ENCODE peak calls at places on chromosomes 16 and 17, in five cellular contexts. One of them, this sample, is unnamed. For H3K27me3, H3K36me3 and H3K9me3, the result is how much of the 10 kb centered on the place peaks cover.

GRCh38 chr17:79658811-79659207 is 48.0 kb upstream of the RBFOX3 start:
- DNase-seq in heart left ventricle: no peak
- DNase-seq in MM.1S: no peak
- DNase-seq in effector memory CD4-positive, alpha-beta T cell: no peak
- DNase-seq in fibroblast of lung: peak
- DNase-seq in this sample: no peak

GRCh38 chr16:57016831-57017230 is 27.5 kb downstream of the NLRC5 start:
- DNase-seq in heart left ventricle: no peak
- DNase-seq in MM.1S: no peak
- DNase-seq in effector memory CD4-positive, alpha-beta T cell: no peak
- DNase-seq in fibroblast of lung: no peak
- DNase-seq in this sample: no peak

GRCh38 chr16:75271441-75272096 is 20.1 kb upstream of the BCAR1 start:
- DNase-seq in heart left ventricle: no peak
- DNase-seq in MM.1S: no peak
- DNase-seq in effector memory CD4-positive, alpha-beta T cell: no peak
- DNase-seq in fibroblast of lung: no peak
- DNase-seq in this sample: no peak

GRCh38 chr17:70961341-70961740 is 792.0 kb downstream of the KCNJ2 start:
- DNase-seq in heart left ventricle: no peak
- DNase-seq in MM.1S: no peak
- DNase-seq in effector memory CD4-positive, alpha-beta T cell: no peak
- DNase-seq in fibroblast of lung: no peak
- DNase-seq in this sample: peak

GRCh38 chr16:57537194-57537505 is 779 bp upstream of the CCDC102A start:
- DNase-seq in heart left ventricle: no peak
- DNase-seq in MM.1S: no peak
- DNase-seq in effector memory CD4-positive, alpha-beta T cell: no peak
- DNase-seq in fibroblast of lung: peak
- DNase-seq in this sample: no peak

GRCh38 chr16:20675488-20676267 is 21.8 kb downstream of the ACSM1 start:
- DNase-seq in heart left ventricle: no peak
- DNase-seq in MM.1S: no peak
- DNase-seq in effector memory CD4-positive, alpha-beta T cell: no peak
- DNase-seq in fibroblast of lung: no peak
- DNase-seq in this sample: no peak

GRCh38 chr16:50271148-50272041 is 5.0 kb downstream of the ADCY7 start:
- DNase-seq in heart left ventricle: no peak
- DNase-seq in MM.1S: no peak
- DNase-seq in effector memory CD4-positive, alpha-beta T cell: no peak
- DNase-seq in fibroblast of lung: no peak
- DNase-seq in this sample: no peak

GRCh38 chr17:44766409-44767038 is 7.7 kb downstream of the ADAM11 start:
- DNase-seq in heart left ventricle: peak
- DNase-seq in MM.1S: no peak
- DNase-seq in effector memory CD4-positive, alpha-beta T cell: no peak
- DNase-seq in fibroblast of lung: no peak
- DNase-seq in this sample: peak

GRCh38 chr16:89564476-89565255 is 4.2 kb downstream of the RPL13 start:
- DNase-seq in heart left ventricle: no peak
- DNase-seq in MM.1S: no peak
- DNase-seq in effector memory CD4-positive, alpha-beta T cell: no peak
- DNase-seq in fibroblast of lung: no peak
- DNase-seq in this sample: no peak

GRCh38 chr17:38567350-38567749 is 38.4 kb downstream of the SRCIN1 start:
- DNase-seq in heart left ventricle: no peak
- DNase-seq in MM.1S: no peak
- DNase-seq in effector memory CD4-positive, alpha-beta T cell: no peak
- DNase-seq in fibroblast of lung: no peak
- DNase-seq in this sample: no peak

GRCh38 chr17:8041980-8042379 is 3.1 kb downstream of the ALOX15B start:
- DNase-seq in heart left ventricle: no peak
- DNase-seq in MM.1S: no peak
- DNase-seq in effector memory CD4-positive, alpha-beta T cell: no peak
- DNase-seq in fibroblast of lung: no peak
- DNase-seq in this sample: no peak

GRCh38 chr16:68300736-68301459 is 9.8 kb downstream of the SLC7A6OS start:
- DNase-seq in heart left ventricle: no peak
- DNase-seq in MM.1S: no peak
- DNase-seq in effector memory CD4-positive, alpha-beta T cell: no peak
- DNase-seq in fibroblast of lung: no peak
- DNase-seq in this sample: no peak

GRCh38 chr17:74433421-74434121 is 1.7 kb downstream of the GPRC5C start:
- DNase-seq in heart left ventricle: no peak
- DNase-seq in MM.1S: no peak
- DNase-seq in effector memory CD4-positive, alpha-beta T cell: no peak
- DNase-seq in fibroblast of lung: no peak
- DNase-seq in this sample: no peak

GRCh38 chr17:80633197-80633596 is 88.6 kb downstream of the RPTOR start:
- DNase-seq in heart left ventricle: no peak
- DNase-seq in MM.1S: no peak
- DNase-seq in effector memory CD4-positive, alpha-beta T cell: no peak
- DNase-seq in fibroblast of lung: no peak
- DNase-seq in this sample: no peak

GRCh38 chr16:30958164-30959083 is 870 bp downstream of the SETD1A start:
- DNase-seq in heart left ventricle: peak
- DNase-seq in MM.1S: peak
- DNase-seq in effector memory CD4-positive, alpha-beta T cell: no peak
- DNase-seq in fibroblast of lung: peak
- DNase-seq in this sample: peak

GRCh38 chr16:75420987-75421819 is 12.1 kb downstream of the CFDP1 start:
- DNase-seq in heart left ventricle: peak
- DNase-seq in MM.1S: no peak
- DNase-seq in effector memory CD4-positive, alpha-beta T cell: no peak
- DNase-seq in fibroblast of lung: peak
- DNase-seq in this sample: no peak

GRCh38 chr16:11796227-11797165 is 562 bp downstream of the ZC3H7A start:
- DNase-seq in heart left ventricle: peak
- DNase-seq in MM.1S: peak
- DNase-seq in effector memory CD4-positive, alpha-beta T cell: peak
- DNase-seq in fibroblast of lung: peak
- DNase-seq in this sample: peak

GRCh38 chr16:69311533-69312388 is 611 bp downstream of the VPS4A start:
- DNase-seq in heart left ventricle: no peak
- DNase-seq in MM.1S: peak
- DNase-seq in effector memory CD4-positive, alpha-beta T cell: peak
- DNase-seq in fibroblast of lung: peak
- DNase-seq in this sample: peak

GRCh38 chr17:17165666-17166308 is 40.3 kb downstream of the PLD6 start:
- DNase-seq in heart left ventricle: no peak
- DNase-seq in MM.1S: no peak
- DNase-seq in effector memory CD4-positive, alpha-beta T cell: no peak
- DNase-seq in fibroblast of lung: no peak
- DNase-seq in this sample: no peak

GRCh38 chr16:15607700-15608396 is 35.1 kb downstream of the MARF1 start:
- DNase-seq in heart left ventricle: peak
- DNase-seq in MM.1S: no peak
- DNase-seq in effector memory CD4-positive, alpha-beta T cell: no peak
- DNase-seq in fibroblast of lung: peak
- DNase-seq in this sample: peak

DNA sequence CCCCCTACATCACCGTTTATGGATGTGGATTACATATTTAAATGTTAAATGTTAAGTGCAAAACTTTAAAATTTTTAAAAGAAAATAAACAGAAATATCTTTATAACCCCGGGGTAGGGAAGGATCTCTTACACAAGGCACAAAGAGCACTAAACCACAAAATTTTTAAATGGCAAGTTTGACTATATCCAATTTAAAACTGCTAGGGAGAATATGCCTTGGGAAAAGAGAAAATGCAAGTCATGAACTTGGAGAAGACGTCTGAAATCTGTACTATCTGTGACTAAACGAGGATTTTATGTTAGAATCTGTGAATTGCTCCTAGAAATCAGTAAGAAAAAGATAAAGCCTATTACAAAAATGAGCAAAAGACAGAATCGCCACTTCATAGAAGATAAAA is 28.7 kb upstream of the SLFN13 start:
- DNase-seq in heart left ventricle: no peak
- DNase-seq in MM.1S: no peak
- DNase-seq in effector memory CD4-positive, alpha-beta T cell: no peak
- DNase-seq in fibroblast of lung: no peak
- DNase-seq in this sample: no peak
- H3K27me3 ChIP-seq in heart left ventricle: under half
- H3K27me3 ChIP-seq in MM.1S: under half
- H3K27me3 ChIP-seq in effector memory CD4-positive, alpha-beta T cell: under half
- H3K27me3 ChIP-seq in fibroblast of lung: under half
- H3K27me3 ChIP-seq in this sample: under half

DNA sequence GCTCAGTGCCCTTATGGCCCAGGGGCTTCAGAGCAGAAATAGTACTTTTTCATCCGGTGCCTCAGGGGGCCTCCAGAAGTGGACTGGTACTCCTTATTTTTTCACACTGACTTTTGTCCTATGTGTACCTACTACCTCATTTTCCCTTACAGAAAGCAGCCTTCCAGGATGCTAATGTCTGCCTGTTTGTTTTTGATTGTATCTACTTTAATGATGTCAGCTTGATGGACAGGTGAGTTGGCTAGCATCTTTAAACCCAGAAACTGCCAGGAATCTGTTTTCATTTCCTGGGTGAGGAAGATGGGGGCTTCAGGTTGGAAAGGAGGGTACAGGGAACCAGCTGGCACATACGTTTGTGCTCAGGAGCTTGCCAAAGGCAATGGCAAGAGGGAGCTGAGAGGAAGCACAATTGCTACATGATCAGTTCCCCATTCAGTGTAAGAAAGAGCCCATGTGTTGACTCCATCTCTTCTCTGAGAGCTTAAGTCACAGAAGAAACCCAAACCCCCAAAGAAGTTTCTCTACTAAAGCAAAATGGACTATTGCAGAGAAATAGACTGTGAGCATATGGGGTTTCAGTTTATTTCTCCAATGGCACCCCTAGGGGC is 16.2 kb downstream of the LIG3 start:
- DNase-seq in heart left ventricle: no peak
- DNase-seq in MM.1S: no peak
- DNase-seq in effector memory CD4-positive, alpha-beta T cell: no peak
- DNase-seq in fibroblast of lung: no peak
- DNase-seq in this sample: no peak
- H3K36me3 ChIP-seq in heart left ventricle: under half
- H3K36me3 ChIP-seq in MM.1S: under half
- H3K36me3 ChIP-seq in effector memory CD4-positive, alpha-beta T cell: under half
- H3K36me3 ChIP-seq in fibroblast of lung: under half
- H3K36me3 ChIP-seq in this sample: half or more

DNA sequence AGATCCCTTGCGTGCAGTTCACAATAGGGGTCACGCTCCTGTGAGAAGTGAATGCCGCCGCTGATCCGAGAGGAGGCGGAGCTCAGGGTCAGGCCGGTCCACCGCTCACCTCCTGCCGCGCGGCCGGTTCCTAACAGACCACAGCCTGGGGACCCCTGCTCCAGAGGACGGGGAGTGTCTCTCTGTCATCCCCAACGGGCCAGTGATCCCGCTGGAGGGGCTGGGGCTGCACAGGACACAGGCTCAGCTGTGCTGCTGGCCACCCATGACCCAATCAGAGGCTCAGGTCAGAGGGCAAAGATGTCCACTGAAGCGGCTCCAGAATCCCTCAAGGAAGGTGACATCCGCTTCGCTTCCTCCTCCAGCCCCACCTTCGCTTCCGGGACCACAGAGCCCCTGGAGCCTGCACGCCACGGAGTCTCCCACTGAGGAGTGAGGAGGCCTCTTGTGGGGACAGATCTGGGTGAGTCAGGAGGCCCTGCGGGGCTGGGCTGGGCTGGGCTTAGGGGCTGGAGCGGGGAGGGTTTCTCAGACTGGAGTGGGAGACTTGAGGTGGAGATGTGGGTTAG is 115.4 kb downstream of the METRNL start:
- DNase-seq in heart left ventricle: peak
- DNase-seq in MM.1S: no peak
- DNase-seq in effector memory CD4-positive, alpha-beta T cell: no peak
- DNase-seq in fibroblast of lung: no peak
- DNase-seq in this sample: peak
- H3K9me3 ChIP-seq in heart left ventricle: under half
- H3K9me3 ChIP-seq in MM.1S: under half
- H3K9me3 ChIP-seq in effector memory CD4-positive, alpha-beta T cell: under half
- H3K9me3 ChIP-seq in fibroblast of lung: under half
- H3K9me3 ChIP-seq in this sample: under half

GRCh38 chr16:47732806-47733150 is 271.6 kb downstream of the PHKB start:
- DNase-seq in heart left ventricle: no peak
- DNase-seq in MM.1S: no peak
- DNase-seq in effector memory CD4-positive, alpha-beta T cell: no peak
- DNase-seq in fibroblast of lung: peak
- DNase-seq in this sample: peak
- H3K27me3 ChIP-seq in heart left ventricle: under half
- H3K27me3 ChIP-seq in MM.1S: under half
- H3K27me3 ChIP-seq in effector memory CD4-positive, alpha-beta T cell: under half
- H3K27me3 ChIP-seq in fibroblast of lung: under half
- H3K27me3 ChIP-seq in this sample: under half

GRCh38 chr16:84765606-84766580 is 53.9 kb upstream of the CRISPLD2 start:
- DNase-seq in heart left ventricle: no peak
- DNase-seq in MM.1S: no peak
- DNase-seq in effector memory CD4-positive, alpha-beta T cell: no peak
- DNase-seq in fibroblast of lung: no peak
- DNase-seq in this sample: no peak

GRCh38 chr16:84761448-84762368 is 58.1 kb upstream of the CRISPLD2 start:
- DNase-seq in heart left ventricle: no peak
- DNase-seq in MM.1S: no peak
- DNase-seq in effector memory CD4-positive, alpha-beta T cell: no peak
- DNase-seq in fibroblast of lung: peak
- DNase-seq in this sample: no peak

GRCh38 chr16:84764970-84765369 is 54.8 kb upstream of the CRISPLD2 start:
- DNase-seq in heart left ventricle: no peak
- DNase-seq in MM.1S: no peak
- DNase-seq in effector memory CD4-positive, alpha-beta T cell: no peak
- DNase-seq in fibroblast of lung: peak
- DNase-seq in this sample: no peak

GRCh38 chr16:84763629-84764028 is 56.2 kb upstream of the CRISPLD2 start:
- DNase-seq in heart left ventricle: no peak
- DNase-seq in MM.1S: no peak
- DNase-seq in effector memory CD4-positive, alpha-beta T cell: no peak
- DNase-seq in fibroblast of lung: no peak
- DNase-seq in this sample: no peak

DNA sequence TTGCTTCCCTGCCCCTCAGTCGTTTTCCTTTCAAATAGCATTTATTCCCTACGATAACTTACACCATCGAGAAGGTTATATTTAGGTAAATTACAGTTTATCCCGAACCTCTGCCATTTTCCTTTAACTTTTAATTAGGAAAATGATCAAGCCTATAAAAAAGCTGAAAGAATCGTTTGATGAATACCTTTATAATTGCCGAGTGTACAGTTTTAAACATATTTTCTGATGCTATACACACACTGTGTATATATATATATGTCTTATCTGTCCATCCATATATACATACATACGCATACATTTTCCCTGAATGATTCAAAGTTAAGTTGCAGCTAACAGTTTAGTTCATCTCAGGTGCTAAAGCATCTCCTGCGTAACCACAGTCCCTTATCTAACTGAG is 56.6 kb upstream of the CRISPLD2 start:
- DNase-seq in heart left ventricle: no peak
- DNase-seq in MM.1S: no peak
- DNase-seq in effector memory CD4-positive, alpha-beta T cell: no peak
- DNase-seq in fibroblast of lung: no peak
- DNase-seq in this sample: no peak
- H3K36me3 ChIP-seq in heart left ventricle: under half
- H3K36me3 ChIP-seq in MM.1S: under half
- H3K36me3 ChIP-seq in effector memory CD4-positive, alpha-beta T cell: under half
- H3K36me3 ChIP-seq in fibroblast of lung: under half
- H3K36me3 ChIP-seq in this sample: under half